ENCODE peak calls at places on chromosomes 11 and 22, in eight cellular contexts. V is sigmoid colon; W is psoas muscle; G is dorsolateral prefrontal cortex; K is coronary artery; F is lower lobe of right lung; Z is suprapubic skin; B is CD8-positive, alpha-beta T cell. N is an unnamed sample.

GRCh38 chr11:77814848-77815247 is 5.7 kb downstream of the RSF1 start:
- DNase-seq in V (no peak), W (no peak), G (no peak), K (no peak), F (no peak), Z (no peak), B (no peak), N (no peak)

GRCh38 chr11:44708063-44708462 is 18.7 kb upstream of the TSPAN18 start:
- DNase-seq in V (no peak), W (peak; percentile 27), G (no peak), K (no peak), F (no peak), Z (no peak), B (no peak), N (no peak)

GRCh38 chr11:119584193-119585037 is 144.6 kb downstream of the NECTIN1 start:
- DNase-seq in V (peak; percentile 68), W (peak; percentile 35), G (peak; percentile 71), K (peak; percentile 65), F (peak; percentile 54), Z (peak; percentile 72), B (no peak), N (no peak)

GRCh38 chr11:94809251-94809650 is 41.1 kb downstream of the AMOTL1 start:
- DNase-seq in V (no peak), W (no peak), G (no peak), K (no peak), F (no peak), Z (no peak), B (no peak), N (no peak)

GRCh38 chr22:43270314-43270908 is 72.8 kb downstream of the SCUBE1 start:
- DNase-seq in V (no peak), W (no peak), G (no peak), K (no peak), F (no peak), Z (no peak), B (no peak), N (no peak)

GRCh38 chr22:45583504-45583903 is 80.8 kb downstream of the FBLN1 start:
- DNase-seq in V (no peak), W (no peak), G (no peak), K (no peak), F (no peak), Z (no peak), B (peak; percentile 51), N (no peak)

GRCh38 chr11:73236879-73237278 is 18.8 kb downstream of the P2RY2 start:
- DNase-seq in V (no peak), W (peak; percentile 71), G (peak; percentile 31), K (no peak), F (peak; percentile 70), Z (no peak), B (no peak), N (no peak)

GRCh38 chr11:79113099-79113498 is 327.7 kb downstream of the TENM4 start:
- DNase-seq in V (no peak), W (no peak), G (no peak), K (no peak), F (no peak), Z (no peak), B (no peak), N (no peak)

GRCh38 chr11:120655589-120655988 is 144.0 kb downstream of the GRIK4 start:
- DNase-seq in V (no peak), W (no peak), G (no peak), K (no peak), F (no peak), Z (no peak), B (no peak), N (no peak)

GRCh38 chr11:32847511-32847910 is 17.8 kb downstream of the PRRG4 start:
- DNase-seq in V (no peak), W (no peak), G (no peak), K (no peak), F (no peak), Z (no peak), B (no peak), N (no peak)

GRCh38 chr22:36461665-36462474 is 19.6 kb downstream of the TXN2 start:
- DNase-seq in V (peak; percentile 72), W (peak; percentile 54), G (no peak), K (peak; percentile 92), F (peak; percentile 79), Z (no peak), B (no peak), N (no peak)

GRCh38 chr11:9138612-9139579 is 47.5 kb upstream of the SCUBE2 start:
- DNase-seq in V (no peak), W (no peak), G (no peak), K (no peak), F (no peak), Z (no peak), B (no peak), N (no peak)

GRCh38 chr11:45237666-45238348 is 48.3 kb downstream of the SYT13 start:
- DNase-seq in V (peak; percentile 74), W (no peak), G (no peak), K (no peak), F (no peak), Z (no peak), B (no peak), N (no peak)

GRCh38 chr11:7927635-7928034 is 3.4 kb downstream of the OR10A6 start:
- DNase-seq in V (no peak), W (no peak), G (no peak), K (no peak), F (no peak), Z (no peak), B (no peak), N (no peak)

GRCh38 chr11:86800076-86800955 is at the start of gene PRSS23:
- DNase-seq in V (peak; percentile 88), W (peak; percentile 73), G (no peak), K (peak; percentile 83), F (peak; percentile 75), Z (peak; percentile 72), B (no peak), N (no peak)

GRCh38 chr22:44261861-44262595 is 50.7 kb downstream of the SHISAL1 start:
- DNase-seq in V (peak; percentile 62), W (no peak), G (no peak), K (peak; percentile 68), F (no peak), Z (peak; percentile 56), B (no peak), N (no peak)

GRCh38 chr11:107741044-107741823 is 29.4 kb upstream of the SLN start:
- DNase-seq in V (no peak), W (no peak), G (no peak), K (no peak), F (peak; percentile 61), Z (no peak), B (no peak), N (no peak)
- H3K27ac ChIP-seq in V (no peak overlapping the region), W (peak overlapping the region; percentile 87), G (no peak overlapping the region), K (no peak overlapping the region), F (no peak overlapping the region), Z (no peak overlapping the region), B (no peak overlapping the region), N (no peak overlapping the region)

DNA sequence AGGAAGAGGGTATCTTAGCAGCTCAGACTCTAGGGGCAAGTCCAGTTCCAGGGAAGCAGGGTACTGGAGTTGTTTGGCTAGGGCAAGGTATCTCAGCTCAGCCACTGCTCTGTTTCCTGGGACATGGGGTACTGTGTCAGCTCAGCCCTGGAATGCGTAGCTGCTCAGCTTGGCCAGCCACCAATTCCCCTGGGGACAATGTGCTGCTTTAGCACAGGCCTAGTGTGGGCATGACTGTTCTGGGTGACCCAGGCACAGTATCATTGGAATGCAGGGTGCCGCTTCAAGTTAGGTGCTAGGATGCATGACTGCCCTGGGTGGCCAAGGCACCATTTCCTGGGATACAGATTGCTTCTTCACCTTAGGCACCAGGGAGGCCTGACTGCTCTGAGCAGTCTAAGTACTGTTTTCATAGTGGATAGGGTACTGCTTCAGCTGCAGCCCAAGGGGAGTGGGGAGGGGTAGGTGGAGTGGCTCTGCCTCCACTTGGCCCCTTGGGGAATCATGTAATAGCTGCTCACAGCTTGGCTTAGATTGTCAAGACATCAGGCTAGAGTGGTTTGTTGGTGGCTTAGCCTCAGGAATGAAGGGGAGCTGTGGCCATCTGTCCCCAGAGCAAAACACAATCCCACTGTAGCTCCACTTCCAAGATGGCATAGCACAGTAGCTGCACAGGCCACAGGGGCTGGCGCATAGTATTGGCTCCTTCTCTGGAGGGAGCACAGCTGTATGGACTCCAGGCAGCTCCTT is 36.0 kb downstream of the MADD start:
- DNase-seq in V (no peak), W (peak; percentile 40), G (peak; percentile 80), K (peak; percentile 92), F (no peak), Z (no peak), B (no peak), N (no peak)
- H3K27ac ChIP-seq in V (no peak overlapping the region), W (peak overlapping the region; percentile 50), G (peak overlapping the region; percentile 89), K (peak overlapping the region; percentile 94), F (no peak overlapping the region), Z (no peak overlapping the region), B (no peak overlapping the region), N (no peak overlapping the region)

GRCh38 chr22:28799834-28800307 is 498 bp downstream of the XBP1 start:
- DNase-seq in V (peak; percentile 85), W (peak; percentile 79), G (peak; percentile 17), K (peak; percentile 83), F (peak; percentile 83), Z (peak; percentile 83), B (no peak), N (no peak)
- H3K27ac ChIP-seq in V (peak overlapping the region; percentile 99), W (peak overlapping the region; percentile 100), G (peak overlapping the region; percentile 85), K (peak overlapping the region; percentile 100), F (peak overlapping the region; percentile 100), Z (peak overlapping the region; percentile 99), B (peak overlapping the region; percentile 85), N (peak overlapping the region; percentile 99)

GRCh38 chr11:65505434-65506315 is 6.8 kb downstream of the MALAT1 start:
- DNase-seq in V (peak; percentile 70), W (no peak), G (no peak), K (no peak), F (no peak), Z (no peak), B (no peak), N (peak; percentile 33)

GRCh38 chr11:65502852-65503603 is 4.2 kb downstream of the MALAT1 start:
- DNase-seq in V (peak; percentile 55), W (no peak), G (no peak), K (no peak), F (no peak), Z (no peak), B (no peak), N (peak; percentile 30)

GRCh38 chr11:65503606-65503922 is 4.7 kb downstream of the MALAT1 start:
- DNase-seq in V (no peak), W (no peak), G (no peak), K (no peak), F (no peak), Z (no peak), B (no peak), N (no peak)

GRCh38 chr11:65504671-65505433 is 6.0 kb downstream of the MALAT1 start:
- DNase-seq in V (peak; percentile 59), W (no peak), G (no peak), K (no peak), F (no peak), Z (no peak), B (no peak), N (no peak)

DNA sequence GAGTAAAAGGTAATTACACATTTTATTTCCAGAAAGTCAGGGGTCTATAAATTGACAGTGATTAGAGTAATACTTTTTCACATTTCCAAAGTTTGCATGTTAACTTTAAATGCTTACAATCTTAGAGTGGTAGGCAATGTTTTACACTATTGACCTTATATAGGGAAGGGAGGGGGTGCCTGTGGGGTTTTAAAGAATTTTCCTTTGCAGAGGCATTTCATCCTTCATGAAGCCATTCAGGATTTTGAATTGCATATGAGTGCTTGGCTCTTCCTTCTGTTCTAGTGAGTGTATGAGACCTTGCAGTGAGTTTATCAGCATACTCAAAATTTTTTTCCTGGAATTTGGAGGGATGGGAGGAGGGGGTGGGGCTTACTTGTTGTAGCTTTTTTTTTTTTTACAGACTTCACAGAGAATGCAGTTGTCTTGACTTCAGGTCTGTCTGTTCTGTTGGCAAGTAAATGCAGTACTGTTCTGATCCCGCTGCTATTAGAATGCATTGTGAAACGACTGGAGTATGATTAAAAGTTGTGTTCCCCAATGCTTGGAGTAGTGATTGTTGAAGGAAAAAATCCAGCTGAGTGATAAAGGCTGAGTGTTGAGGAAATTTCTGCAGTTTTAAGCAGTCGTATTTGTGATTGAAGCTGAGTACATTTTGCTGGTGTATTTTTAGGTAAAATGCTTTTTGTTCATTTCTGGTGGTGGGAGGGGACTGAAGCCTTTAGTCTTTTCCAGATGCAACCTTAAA is 5.3 kb downstream of the MALAT1 start:
- DNase-seq in V (peak; percentile 56), W (no peak), G (no peak), K (no peak), F (no peak), Z (no peak), B (no peak), N (peak; percentile 32)
- H3K27ac ChIP-seq in V (peak overlapping the region; percentile 100), W (peak overlapping the region; percentile 99), G (peak overlapping the region; percentile 100), K (peak overlapping the region; percentile 97), F (peak overlapping the region; percentile 99), Z (peak overlapping the region; percentile 88), B (peak overlapping the region; percentile 99), N (peak overlapping the region; percentile 99)